ENCODE peak calls at places on chromosome 7, in six cellular contexts. One of them, this sample, is unnamed.
A peak's percentile ranks its signal among the peaks of the same experiment; 100 is the strongest.

GRCh38 chr7:68213838-68214237 is 1217.2 kb downstream of the TYW1 start:
- DNase-seq in MM.1S: no peak
- DNase-seq in fibroblast of lung: no peak
- DNase-seq in foreskin fibroblast: no peak
- DNase-seq in left ventricle myocardium inferior: no peak
- DNase-seq in GM23338: no peak
- DNase-seq in this sample: no peak

GRCh38 chr7:4613855-4614548 is 68.1 kb upstream of the FOXK1 start:
- DNase-seq in foreskin fibroblast: peak; percentile 76
- DNase-seq in MM.1S: no peak
- DNase-seq in GM23338: no peak
- DNase-seq in left ventricle myocardium inferior: no peak
- DNase-seq in fibroblast of lung: peak; percentile 84
- DNase-seq in this sample: peak; percentile 84

GRCh38 chr7:66871076-66871475 is 49.9 kb upstream of the TMEM248 start:
- DNase-seq in GM23338: no peak
- DNase-seq in fibroblast of lung: no peak
- DNase-seq in left ventricle myocardium inferior: no peak
- DNase-seq in foreskin fibroblast: peak; percentile 26
- DNase-seq in MM.1S: no peak
- DNase-seq in this sample: no peak

GRCh38 chr7:134541-134940 is 57.8 kb upstream of the FAM20C start:
- DNase-seq in foreskin fibroblast: no peak
- DNase-seq in MM.1S: no peak
- DNase-seq in GM23338: no peak
- DNase-seq in left ventricle myocardium inferior: no peak
- DNase-seq in fibroblast of lung: no peak
- DNase-seq in this sample: no peak

GRCh38 chr7:143085109-143085508 is 33.0 kb downstream of the OR6V1 start:
- DNase-seq in GM23338: no peak
- DNase-seq in foreskin fibroblast: no peak
- DNase-seq in MM.1S: no peak
- DNase-seq in left ventricle myocardium inferior: no peak
- DNase-seq in fibroblast of lung: no peak
- DNase-seq in this sample: no peak

GRCh38 chr7:12647364-12648219 is 39.8 kb upstream of the ARL4A start:
- DNase-seq in left ventricle myocardium inferior: no peak
- DNase-seq in foreskin fibroblast: peak; percentile 66
- DNase-seq in fibroblast of lung: peak; percentile 86
- DNase-seq in MM.1S: no peak
- DNase-seq in GM23338: no peak
- DNase-seq in this sample: peak; percentile 64

GRCh38 chr7:22083711-22084289 is 138.1 kb upstream of the CDCA7L start:
- DNase-seq in fibroblast of lung: peak; percentile 24
- DNase-seq in left ventricle myocardium inferior: no peak
- DNase-seq in GM23338: peak; percentile 14
- DNase-seq in foreskin fibroblast: peak; percentile 48
- DNase-seq in MM.1S: peak; percentile 31
- DNase-seq in this sample: peak; percentile 19

GRCh38 chr7:38584443-38585210 is 46.5 kb downstream of the AMPH start:
- DNase-seq in left ventricle myocardium inferior: no peak
- DNase-seq in GM23338: no peak
- DNase-seq in MM.1S: no peak
- DNase-seq in fibroblast of lung: peak; percentile 75
- DNase-seq in foreskin fibroblast: peak; percentile 62
- DNase-seq in this sample: peak; percentile 58

GRCh38 chr7:87144173-87144657 is 8.0 kb upstream of the DMTF1 start:
- DNase-seq in fibroblast of lung: no peak
- DNase-seq in MM.1S: peak; percentile 74
- DNase-seq in foreskin fibroblast: no peak
- DNase-seq in GM23338: no peak
- DNase-seq in left ventricle myocardium inferior: no peak
- DNase-seq in this sample: no peak

GRCh38 chr7:47336178-47337020 is 245.5 kb downstream of the TNS3 start:
- DNase-seq in foreskin fibroblast: peak; percentile 74
- DNase-seq in fibroblast of lung: peak; percentile 69
- DNase-seq in MM.1S: no peak
- DNase-seq in left ventricle myocardium inferior: peak; percentile 61
- DNase-seq in GM23338: no peak
- DNase-seq in this sample: peak; percentile 70

GRCh38 chr7:155865830-155866545 is 53.7 kb upstream of the SHH start:
- DNase-seq in fibroblast of lung: no peak
- DNase-seq in left ventricle myocardium inferior: no peak
- DNase-seq in GM23338: no peak
- DNase-seq in foreskin fibroblast: no peak
- DNase-seq in MM.1S: no peak
- DNase-seq in this sample: no peak

GRCh38 chr7:50728184-50728583 is 54.5 kb downstream of the GRB10 start:
- DNase-seq in left ventricle myocardium inferior: no peak
- DNase-seq in GM23338: no peak
- DNase-seq in MM.1S: no peak
- DNase-seq in foreskin fibroblast: peak; percentile 73
- DNase-seq in fibroblast of lung: peak; percentile 75
- DNase-seq in this sample: peak; percentile 80

GRCh38 chr7:157476201-157476600 is 139.4 kb downstream of the DNAJB6 start:
- DNase-seq in left ventricle myocardium inferior: no peak
- DNase-seq in foreskin fibroblast: no peak
- DNase-seq in MM.1S: no peak
- DNase-seq in GM23338: no peak
- DNase-seq in fibroblast of lung: no peak
- DNase-seq in this sample: no peak

GRCh38 chr7:130458256-130458655 is 17.4 kb upstream of the CEP41 start:
- DNase-seq in left ventricle myocardium inferior: no peak
- DNase-seq in foreskin fibroblast: no peak
- DNase-seq in GM23338: no peak
- DNase-seq in MM.1S: peak; percentile 88
- DNase-seq in fibroblast of lung: no peak
- DNase-seq in this sample: no peak

GRCh38 chr7:79454325-79454960 is 976 bp upstream of the MAGI2 start:
- DNase-seq in left ventricle myocardium inferior: peak; percentile 36
- DNase-seq in MM.1S: no peak
- DNase-seq in GM23338: peak; percentile 52
- DNase-seq in fibroblast of lung: peak; percentile 63
- DNase-seq in foreskin fibroblast: peak; percentile 75
- DNase-seq in this sample: peak; percentile 63

GRCh38 chr7:114412548-114412947 is 2.1 kb upstream of the FOXP2 start:
- DNase-seq in GM23338: no peak
- DNase-seq in left ventricle myocardium inferior: no peak
- DNase-seq in fibroblast of lung: no peak
- DNase-seq in MM.1S: no peak
- DNase-seq in foreskin fibroblast: no peak
- DNase-seq in this sample: no peak

GRCh38 chr7:49014870-49015269 is 90.5 kb downstream of the CDC14C start:
- DNase-seq in GM23338: peak; percentile 30
- DNase-seq in left ventricle myocardium inferior: no peak
- DNase-seq in fibroblast of lung: no peak
- DNase-seq in foreskin fibroblast: no peak
- DNase-seq in MM.1S: no peak
- DNase-seq in this sample: no peak

GRCh38 chr7:147756290-147756689 is 834.3 kb upstream of the C7orf33 start:
- DNase-seq in GM23338: no peak
- DNase-seq in MM.1S: no peak
- DNase-seq in foreskin fibroblast: no peak
- DNase-seq in left ventricle myocardium inferior: no peak
- DNase-seq in fibroblast of lung: no peak
- DNase-seq in this sample: no peak

GRCh38 chr7:4136036-4136435 is 546.1 kb upstream of the FOXK1 start:
- DNase-seq in fibroblast of lung: no peak
- DNase-seq in MM.1S: no peak
- DNase-seq in foreskin fibroblast: no peak
- DNase-seq in GM23338: peak; percentile 53
- DNase-seq in left ventricle myocardium inferior: no peak
- DNase-seq in this sample: no peak

GRCh38 chr7:94344826-94345225 is 49.9 kb upstream of the COL1A2 start:
- DNase-seq in fibroblast of lung: peak; percentile 76
- DNase-seq in left ventricle myocardium inferior: no peak
- DNase-seq in foreskin fibroblast: peak; percentile 77
- DNase-seq in GM23338: no peak
- DNase-seq in MM.1S: no peak
- DNase-seq in this sample: peak; percentile 59

GRCh38 chr7:40499718-40500117 is 364.9 kb downstream of the SUGCT start:
- DNase-seq in GM23338: no peak
- DNase-seq in MM.1S: peak; percentile 64
- DNase-seq in fibroblast of lung: peak; percentile 66
- DNase-seq in left ventricle myocardium inferior: no peak
- DNase-seq in foreskin fibroblast: peak; percentile 16
- DNase-seq in this sample: peak; percentile 16

GRCh38 chr7:100472854-100473499 is 6.0 kb downstream of the TSC22D4 start:
- DNase-seq in GM23338: no peak
- DNase-seq in fibroblast of lung: peak; percentile 39
- DNase-seq in foreskin fibroblast: peak; percentile 54
- DNase-seq in MM.1S: no peak
- DNase-seq in left ventricle myocardium inferior: peak; percentile 45
- DNase-seq in this sample: peak; percentile 79

GRCh38 chr7:54888067-54888735 is 129.2 kb upstream of the SEC61G start:
- DNase-seq in GM23338: peak; percentile 59
- DNase-seq in left ventricle myocardium inferior: no peak
- DNase-seq in fibroblast of lung: peak; percentile 13
- DNase-seq in MM.1S: no peak
- DNase-seq in foreskin fibroblast: peak; percentile 32
- DNase-seq in this sample: no peak

GRCh38 chr7:47453093-47454056 is 128.5 kb downstream of the TNS3 start:
- DNase-seq in MM.1S: no peak
- DNase-seq in GM23338: no peak
- DNase-seq in fibroblast of lung: peak; percentile 90
- DNase-seq in left ventricle myocardium inferior: peak; percentile 62
- DNase-seq in foreskin fibroblast: peak; percentile 99
- DNase-seq in this sample: peak; percentile 75

GRCh38 chr7:151017953-151018420 is 6.3 kb downstream of the ATG9B start:
- DNase-seq in foreskin fibroblast: peak; percentile 72
- DNase-seq in GM23338: peak; percentile 91
- DNase-seq in MM.1S: peak; percentile 68
- DNase-seq in left ventricle myocardium inferior: peak; percentile 67
- DNase-seq in fibroblast of lung: peak; percentile 32
- DNase-seq in this sample: no peak

GRCh38 chr7:104979167-104979841 is 34.7 kb upstream of the KMT2E start:
- DNase-seq in MM.1S: no peak
- DNase-seq in GM23338: peak; percentile 44
- DNase-seq in left ventricle myocardium inferior: no peak
- DNase-seq in fibroblast of lung: peak; percentile 83
- DNase-seq in foreskin fibroblast: peak; percentile 84
- DNase-seq in this sample: peak; percentile 85

GRCh38 chr7:151251926-151252835 is 3.7 kb upstream of the SMARCD3 start:
- DNase-seq in foreskin fibroblast: peak; percentile 91
- DNase-seq in MM.1S: no peak
- DNase-seq in GM23338: peak; percentile 79
- DNase-seq in fibroblast of lung: peak; percentile 80
- DNase-seq in left ventricle myocardium inferior: peak; percentile 86
- DNase-seq in this sample: peak; percentile 70

GRCh38 chr7:92631067-92631829 is 41.1 kb upstream of the FAM133B start:
- DNase-seq in foreskin fibroblast: no peak
- DNase-seq in GM23338: no peak
- DNase-seq in fibroblast of lung: no peak
- DNase-seq in left ventricle myocardium inferior: no peak
- DNase-seq in MM.1S: no peak
- DNase-seq in this sample: no peak

GRCh38 chr7:92641921-92642511 is 51.8 kb upstream of the FAM133B start:
- DNase-seq in GM23338: no peak
- DNase-seq in foreskin fibroblast: peak; percentile 50
- DNase-seq in fibroblast of lung: peak; percentile 90
- DNase-seq in left ventricle myocardium inferior: no peak
- DNase-seq in MM.1S: no peak
- DNase-seq in this sample: peak; percentile 45

GRCh38 chr7:139121-139520 is 53.2 kb upstream of the FAM20C start:
- DNase-seq in foreskin fibroblast: no peak
- DNase-seq in left ventricle myocardium inferior: peak; percentile 3
- DNase-seq in fibroblast of lung: no peak
- DNase-seq in GM23338: peak; percentile 54
- DNase-seq in MM.1S: no peak
- DNase-seq in this sample: no peak

GRCh38 chr7:16739863-16740622 is 13.5 kb upstream of the TSPAN13 start:
- DNase-seq in foreskin fibroblast: peak; percentile 98
- DNase-seq in left ventricle myocardium inferior: peak; percentile 23
- DNase-seq in GM23338: no peak
- DNase-seq in MM.1S: no peak
- DNase-seq in fibroblast of lung: peak; percentile 99
- DNase-seq in this sample: peak; percentile 95

GRCh38 chr7:45874408-45875131 is 1.7 kb upstream of the CCDC201 start:
- DNase-seq in foreskin fibroblast: peak; percentile 84
- DNase-seq in fibroblast of lung: peak; percentile 94
- DNase-seq in left ventricle myocardium inferior: no peak
- DNase-seq in MM.1S: no peak
- DNase-seq in GM23338: no peak
- DNase-seq in this sample: peak; percentile 92

GRCh38 chr7:73900286-73900685 is 39.3 kb downstream of the TMEM270 start:
- DNase-seq in fibroblast of lung: peak; percentile 17
- DNase-seq in left ventricle myocardium inferior: no peak
- DNase-seq in MM.1S: no peak
- DNase-seq in GM23338: peak; percentile 38
- DNase-seq in foreskin fibroblast: no peak
- DNase-seq in this sample: no peak
- TF ChIP-seq CTCF in fibroblast of lung: no peak
- TF ChIP-seq CTCF in left ventricle myocardium inferior: no peak
- TF ChIP-seq CTCF in MM.1S: no peak
- TF ChIP-seq CTCF in GM23338: peak; percentile 56
- TF ChIP-seq CTCF in foreskin fibroblast: no peak
- TF ChIP-seq CTCF in this sample: no peak

DNA sequence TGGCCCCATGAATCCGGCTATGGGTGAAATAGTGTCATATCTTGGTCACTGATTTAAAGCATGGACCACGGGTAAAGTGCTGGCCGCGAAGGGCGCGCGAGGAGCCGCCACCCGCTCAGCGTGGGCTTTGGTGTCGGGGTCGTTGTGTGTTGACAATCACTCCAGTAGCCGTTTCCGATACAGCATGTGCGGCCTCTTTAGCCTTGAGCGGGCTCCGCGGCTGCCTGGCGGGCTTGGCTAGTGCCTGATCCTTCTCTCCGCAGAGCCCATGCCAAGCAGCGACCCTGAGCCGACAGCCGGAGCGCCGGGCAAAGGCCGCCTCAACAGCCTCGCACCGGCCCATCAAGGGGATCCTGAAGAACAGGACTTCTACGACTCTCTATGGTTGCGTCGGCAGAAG is 105.9 kb downstream of the SLC37A3 start:
- DNase-seq in foreskin fibroblast: no peak
- DNase-seq in left ventricle myocardium inferior: no peak
- DNase-seq in MM.1S: no peak
- DNase-seq in fibroblast of lung: no peak
- DNase-seq in GM23338: no peak
- DNase-seq in this sample: no peak
- H3K4me3 ChIP-seq in foreskin fibroblast: no peak overlapping the region
- H3K4me3 ChIP-seq in left ventricle myocardium inferior: no peak overlapping the region
- H3K4me3 ChIP-seq in MM.1S: no peak overlapping the region
- H3K4me3 ChIP-seq in fibroblast of lung: no peak overlapping the region
- H3K4me3 ChIP-seq in GM23338: no peak overlapping the region
- H3K4me3 ChIP-seq in this sample: no peak overlapping the region

GRCh38 chr7:73332447-73332846 is 4.5 kb downstream of the FKBP6 start:
- DNase-seq in left ventricle myocardium inferior: no peak
- DNase-seq in foreskin fibroblast: no peak
- DNase-seq in GM23338: no peak
- DNase-seq in fibroblast of lung: no peak
- DNase-seq in MM.1S: no peak
- DNase-seq in this sample: no peak
- TF ChIP-seq CTCF in left ventricle myocardium inferior: no peak
- TF ChIP-seq CTCF in foreskin fibroblast: no peak
- TF ChIP-seq CTCF in GM23338: no peak
- TF ChIP-seq CTCF in fibroblast of lung: no peak
- TF ChIP-seq CTCF in MM.1S: no peak
- TF ChIP-seq CTCF in this sample: no peak

GRCh38 chr7:2718703-2718965 is 30.6 kb downstream of the AMZ1 start:
- DNase-seq in MM.1S: no peak
- DNase-seq in GM23338: no peak
- DNase-seq in foreskin fibroblast: no peak
- DNase-seq in left ventricle myocardium inferior: no peak
- DNase-seq in fibroblast of lung: no peak
- DNase-seq in this sample: no peak
- H3K4me3 ChIP-seq in MM.1S: no peak overlapping the region
- H3K4me3 ChIP-seq in GM23338: no peak overlapping the region
- H3K4me3 ChIP-seq in foreskin fibroblast: no peak overlapping the region
- H3K4me3 ChIP-seq in left ventricle myocardium inferior: no peak overlapping the region
- H3K4me3 ChIP-seq in fibroblast of lung: no peak overlapping the region
- H3K4me3 ChIP-seq in this sample: no peak overlapping the region

This sample was measured in fibroblast of the aortic adventitia.